ENCODE peak calls at places on chromosomes 1 and 21, in seven cellular contexts. R, B, P, X, Z, H and N are unnamed samples.

GRCh38 chr1:11273595-11274234 is 717 bp downstream of the UBIAD1 start:
- DNase-seq in R (no peak), B (no peak), P (no peak), X (no peak), Z (no peak), H (no peak), N (no peak)

GRCh38 chr1:50417487-50417886 is 5.8 kb downstream of the DMRTA2 start:
- DNase-seq in R (no peak), B (no peak), P (no peak), X (no peak), Z (no peak), H (no peak), N (no peak)

GRCh38 chr21:45004059-45004422 is 64.2 kb downstream of the SLX9 start:
- DNase-seq in R (no peak), B (no peak), P (no peak), X (no peak), Z (no peak), H (no peak), N (no peak)

GRCh38 chr1:86641318-86641717 is 63.1 kb upstream of the SH3GLB1 start:
- DNase-seq in R (no peak), B (no peak), P (no peak), X (no peak), Z (no peak), H (no peak), N (no peak)

GRCh38 chr21:45310446-45310845 is 22.8 kb upstream of the POFUT2 start:
- DNase-seq in R (no peak), B (no peak), P (no peak), X (no peak), Z (no peak), H (no peak), N (no peak)

GRCh38 chr1:3914911-3915310 is 14.8 kb upstream of the C1orf174 start:
- DNase-seq in R (no peak), B (no peak), P (no peak), X (no peak), Z (no peak), H (no peak), N (no peak)

GRCh38 chr1:215631489-215631888 is 64.4 kb downstream of the KCTD3 start:
- DNase-seq in R (no peak), B (peak; percentile 15), P (peak; percentile 7), X (no peak), Z (no peak), H (no peak), N (no peak)

GRCh38 chr1:62439652-62440371 is 3.0 kb downstream of the USP1 start:
- DNase-seq in R (no peak), B (no peak), P (peak; percentile 27), X (no peak), Z (peak; percentile 32), H (no peak), N (no peak)

GRCh38 chr1:93061895-93062792 is 16.9 kb upstream of the MTF2 start:
- DNase-seq in R (peak; percentile 3), B (no peak), P (peak; percentile 45), X (no peak), Z (no peak), H (peak; percentile 17), N (no peak)

GRCh38 chr1:119040906-119041305 is 52.8 kb upstream of the TBX15 start:
- DNase-seq in R (no peak), B (peak; percentile 78), P (peak; percentile 73), X (no peak), Z (no peak), H (no peak), N (no peak)

GRCh38 chr1:38835230-38835827 is 24.2 kb downstream of the RRAGC start:
- DNase-seq in R (no peak), B (peak; percentile 84), P (peak; percentile 90), X (no peak), Z (peak; percentile 60), H (peak; percentile 80), N (no peak)

GRCh38 chr1:31593136-31593665 is 16.9 kb downstream of the TINAGL1 start:
- DNase-seq in R (no peak), B (no peak), P (no peak), X (no peak), Z (no peak), H (no peak), N (no peak)

GRCh38 chr1:13764533-13764932 is 64.5 kb downstream of the PRDM2 start:
- DNase-seq in R (no peak), B (peak; percentile 41), P (peak; percentile 72), X (no peak), Z (no peak), H (no peak), N (no peak)

GRCh38 chr1:94068096-94068830 is 52.7 kb downstream of the ABCA4 start:
- DNase-seq in R (no peak), B (no peak), P (no peak), X (no peak), Z (no peak), H (peak; percentile 48), N (no peak)